ENCODE peak calls at places on chromosomes 5 and 9, in nine cellular contexts. Y is activated CD8-positive, alpha-beta memory T cell treated with anti-CD3 and anti-CD28 coated beads, Interleukin-2, amount 10 ng/mL, durations not matched to agents 7 days and 5 days; N is Right ventricle myocardium superior; L is activated B cell treated with CpG ODN at 0.5 μM for 24 hours; C is mucosa of descending colon; O is central memory CD8-positive, alpha-beta T cell; I is effector memory CD8-positive, alpha-beta T cell; P is T-helper 17 cell; A is naive thymus-derived CD4-positive, alpha-beta T cell. T is an unnamed sample.
A peak's percentile ranks its signal among the peaks of the same experiment; 100 is the strongest.

GRCh38 chr9:3875371-3876132 is 349.8 kb upstream of the RFX3 start:
- ATAC-seq in C (no peak), N (no peak), A (no peak), L (no peak), P (no peak), I (no peak), O (no peak), Y (no peak), T (peak; percentile 50)

GRCh38 chr9:102069969-102070368 is 331.5 kb upstream of the GRIN3A start:
- ATAC-seq in L (no peak), O (no peak), I (no peak), P (no peak), Y (no peak), C (no peak), A (no peak), N (no peak), T (no peak)

GRCh38 chr9:26756881-26757280 is 135.7 kb downstream of the CAAP1 start:
- ATAC-seq in O (no peak), N (no peak), C (no peak), P (no peak), A (no peak), Y (no peak), L (no peak), I (no peak), T (no peak)

GRCh38 chr9:88927510-88927909 is 63.8 kb upstream of the S1PR3 start:
- ATAC-seq in N (peak; percentile 15), Y (no peak), O (no peak), L (peak; percentile 79), C (no peak), P (peak; percentile 50), A (peak; percentile 51), I (peak; percentile 39), T (no peak)

GRCh38 chr5:83418659-83419321 is 52.8 kb upstream of the VCAN start:
- ATAC-seq in A (no peak), I (no peak), L (no peak), O (no peak), C (no peak), P (no peak), Y (no peak), N (no peak), T (no peak)

GRCh38 chr9:124502711-124503702 is 4.2 kb downstream of the NR5A1 start:
- ATAC-seq in Y (no peak), P (no peak), I (no peak), C (no peak), L (no peak), N (no peak), A (no peak), O (no peak), T (no peak)

GRCh38 chr5:127941646-127942045 is 141.9 kb upstream of the SLC12A2 start:
- ATAC-seq in P (no peak), Y (no peak), C (peak; percentile 91), O (no peak), L (no peak), I (no peak), A (no peak), N (peak; percentile 49), T (no peak)

GRCh38 chr9:3656224-3656623 is 130.4 kb upstream of the RFX3 start:
- ATAC-seq in Y (no peak), N (no peak), O (no peak), P (no peak), C (no peak), I (no peak), L (no peak), A (no peak), T (no peak)

GRCh38 chr9:36993933-36994764 is 39.9 kb downstream of the PAX5 start:
- ATAC-seq in N (no peak), L (peak; percentile 81), Y (no peak), C (peak; percentile 57), A (peak; percentile 37), O (no peak), I (peak; percentile 25), P (peak; percentile 63), T (peak; percentile 36)

GRCh38 chr9:23438299-23438907 is 387.6 kb downstream of the ELAVL2 start:
- ATAC-seq in C (peak; percentile 94), O (no peak), Y (no peak), L (no peak), A (no peak), P (no peak), I (no peak), N (no peak), T (no peak)

GRCh38 chr5:156256644-156257043 is 70.3 kb upstream of the SGCD start:
- ATAC-seq in C (no peak), O (no peak), P (no peak), L (no peak), N (no peak), A (no peak), Y (no peak), I (no peak), T (no peak)

GRCh38 chr9:757246-757881 is 84.1 kb upstream of the DMRT1 start:
- ATAC-seq in C (peak; percentile 71), O (no peak), A (peak; percentile 40), P (no peak), N (peak; percentile 77), Y (peak; percentile 66), I (no peak), L (no peak), T (peak; percentile 51)

GRCh38 chr5:52204310-52204709 is 583.4 kb upstream of the ITGA1 start:
- ATAC-seq in A (no peak), O (no peak), L (no peak), C (no peak), Y (no peak), P (no peak), N (no peak), I (no peak), T (no peak)

GRCh38 chr9:76162751-76163500 is 231.3 kb downstream of the RFK start:
- ATAC-seq in N (peak; percentile 29), L (no peak), P (no peak), A (no peak), I (no peak), C (peak; percentile 23), O (no peak), Y (no peak), T (no peak)

GRCh38 chr5:124234022-124234899 is 512.2 kb downstream of the ZNF608 start:
- ATAC-seq in O (no peak), L (no peak), N (peak; percentile 52), C (no peak), Y (no peak), A (no peak), P (no peak), I (no peak), T (no peak)

GRCh38 chr9:121057821-121058220 is 7.7 kb upstream of the C5 start:
- ATAC-seq in Y (no peak), L (no peak), I (no peak), A (no peak), N (no peak), C (no peak), P (no peak), O (no peak), T (no peak)

GRCh38 chr5:121915765-121916164 is 46.0 kb upstream of the SRFBP1 start:
- ATAC-seq in N (no peak), A (no peak), C (peak; percentile 48), O (no peak), Y (no peak), I (no peak), P (no peak), L (no peak), T (no peak)

GRCh38 chr5:146048994-146049703 is 56.2 kb downstream of the PLAC8L1 start:
- ATAC-seq in L (no peak), C (peak; percentile 62), A (no peak), Y (no peak), O (no peak), I (no peak), N (peak; percentile 79), P (no peak), T (peak; percentile 78)

GRCh38 chr9:3903273-3903672 is 377.5 kb upstream of the RFX3 start:
- ATAC-seq in I (no peak), N (no peak), Y (no peak), L (no peak), C (peak; percentile 93), A (no peak), P (no peak), O (no peak), T (no peak)

GRCh38 chr5:78288246-78288645 is 6.3 kb downstream of the AP3B1 start:
- ATAC-seq in A (no peak), P (no peak), Y (no peak), L (no peak), N (no peak), O (no peak), I (no peak), C (no peak), T (no peak)

GRCh38 chr9:1434082-1434481 is 383.9 kb downstream of the DMRT2 start:
- ATAC-seq in L (no peak), Y (no peak), N (no peak), A (no peak), C (no peak), I (no peak), P (no peak), O (no peak), T (no peak)

GRCh38 chr5:138661991-138662434 is 86.8 kb upstream of the HSPA9 start:
- ATAC-seq in A (no peak), N (no peak), O (no peak), C (no peak), L (no peak), P (no peak), I (no peak), Y (no peak), T (no peak)

GRCh38 chr5:142592365-142592764 is 93.5 kb downstream of the FGF1 start:
- ATAC-seq in L (no peak), I (no peak), N (no peak), P (no peak), C (no peak), A (no peak), Y (no peak), O (no peak), T (no peak)

GRCh38 chr9:137163805-137164204 is 6.0 kb downstream of the LRRC26 start:
- ATAC-seq in C (no peak), L (no peak), P (no peak), O (no peak), I (no peak), N (no peak), Y (no peak), A (no peak), T (no peak)

GRCh38 chr9:129007035-129007765 is 20.9 kb downstream of the SH3GLB2 start:
- ATAC-seq in Y (no peak), C (no peak), N (peak; percentile 18), L (no peak), A (peak; percentile 7), O (no peak), I (no peak), P (no peak), T (no peak)

GRCh38 chr5:43711496-43711895 is 108.5 kb downstream of the NNT start:
- ATAC-seq in O (no peak), L (no peak), I (no peak), N (no peak), Y (no peak), P (no peak), A (no peak), C (no peak), T (no peak)

GRCh38 chr9:14956162-14956561 is 45.9 kb upstream of the FREM1 start:
- ATAC-seq in P (no peak), N (peak; percentile 79), C (no peak), I (no peak), L (no peak), A (no peak), O (no peak), Y (no peak), T (no peak)

GRCh38 chr9:75170898-75171360 is 82.6 kb downstream of the OSTF1 start:
- ATAC-seq in C (no peak), Y (peak; percentile 81), A (peak; percentile 20), L (no peak), O (no peak), P (no peak), I (no peak), N (no peak), T (no peak)

T was measured in esophagus mucosa.